ENCODE peak calls at places on chromosome 1, in seven cellular contexts. Q is transverse colon, O is A549, S is right cardiac atrium, A is BE2C, M is psoas muscle, G is body of pancreas. P is an unnamed sample. For H3K4me1, the result is how much of the 10 kb centered on the place peaks cover.

GRCh38 chr1:4935807-4936206 is 281.4 kb downstream of the AJAP1 start:
- DNase-seq in O (no peak), S (no peak), Q (no peak), G (no peak), M (no peak), A (no peak), P (no peak)

GRCh38 chr1:117587479-117588356 is 18.1 kb upstream of the TENT5C start:
- DNase-seq in Q (no peak), O (no peak), A (no peak), S (no peak), G (no peak), M (no peak), P (no peak)

GRCh38 chr1:231927431-231927830 is 300.8 kb downstream of the DISC1 start:
- DNase-seq in A (no peak), S (no peak), M (no peak), O (no peak), Q (no peak), G (no peak), P (peak)

GRCh38 chr1:201739492-201740085 is 89.4 kb upstream of the IPO9 start:
- DNase-seq in A (no peak), O (no peak), S (peak), M (peak), Q (peak), G (peak), P (peak)

GRCh38 chr1:111195002-111195684 is 5.3 kb downstream of the DENND2D start:
- DNase-seq in G (no peak), Q (no peak), O (no peak), S (no peak), A (no peak), M (no peak), P (no peak)

GRCh38 chr1:27528701-27529637 is 39.0 kb upstream of the WASF2 start:
- DNase-seq in A (no peak), S (peak), G (peak), Q (peak), M (peak), O (no peak), P (peak)

GRCh38 chr1:58909162-58909560 is 125.3 kb upstream of the JUN start:
- DNase-seq in Q (no peak), O (no peak), G (no peak), M (no peak), S (no peak), A (no peak), P (no peak)

GRCh38 chr1:194437135-194437534 is 1250.7 kb upstream of the B3GALT2 start:
- DNase-seq in M (no peak), O (no peak), S (no peak), G (no peak), A (no peak), Q (no peak), P (no peak)

GRCh38 chr1:244352156-244352830 is 99.4 kb downstream of the ADSS2 start:
- DNase-seq in S (no peak), M (no peak), O (no peak), A (no peak), Q (peak), G (no peak), P (no peak)

GRCh38 chr1:100387209-100387608 is 34.9 kb downstream of the CDC14A start:
- DNase-seq in O (no peak), Q (no peak), G (no peak), S (peak), M (no peak), A (no peak), P (no peak)

GRCh38 chr1:100390507-100390906 is 38.2 kb downstream of the CDC14A start:
- DNase-seq in M (no peak), A (no peak), G (no peak), Q (no peak), S (no peak), O (no peak), P (no peak)

GRCh38 chr1:100394286-100394685 is 42.0 kb downstream of the CDC14A start:
- DNase-seq in A (no peak), M (no peak), G (no peak), S (peak), Q (no peak), O (no peak), P (no peak)

GRCh38 chr1:100387644-100388350 is 35.5 kb downstream of the CDC14A start:
- DNase-seq in S (no peak), Q (no peak), G (no peak), O (no peak), A (no peak), M (no peak), P (no peak)

GRCh38 chr1:100391675-100392074 is 39.4 kb downstream of the CDC14A start:
- DNase-seq in M (no peak), G (no peak), O (no peak), S (peak), Q (no peak), A (no peak), P (no peak)
- H3K4me1 ChIP-seq in M (under half), G (under half), O (under half), S (under half), Q (under half), A (under half), P (under half)

DNA sequence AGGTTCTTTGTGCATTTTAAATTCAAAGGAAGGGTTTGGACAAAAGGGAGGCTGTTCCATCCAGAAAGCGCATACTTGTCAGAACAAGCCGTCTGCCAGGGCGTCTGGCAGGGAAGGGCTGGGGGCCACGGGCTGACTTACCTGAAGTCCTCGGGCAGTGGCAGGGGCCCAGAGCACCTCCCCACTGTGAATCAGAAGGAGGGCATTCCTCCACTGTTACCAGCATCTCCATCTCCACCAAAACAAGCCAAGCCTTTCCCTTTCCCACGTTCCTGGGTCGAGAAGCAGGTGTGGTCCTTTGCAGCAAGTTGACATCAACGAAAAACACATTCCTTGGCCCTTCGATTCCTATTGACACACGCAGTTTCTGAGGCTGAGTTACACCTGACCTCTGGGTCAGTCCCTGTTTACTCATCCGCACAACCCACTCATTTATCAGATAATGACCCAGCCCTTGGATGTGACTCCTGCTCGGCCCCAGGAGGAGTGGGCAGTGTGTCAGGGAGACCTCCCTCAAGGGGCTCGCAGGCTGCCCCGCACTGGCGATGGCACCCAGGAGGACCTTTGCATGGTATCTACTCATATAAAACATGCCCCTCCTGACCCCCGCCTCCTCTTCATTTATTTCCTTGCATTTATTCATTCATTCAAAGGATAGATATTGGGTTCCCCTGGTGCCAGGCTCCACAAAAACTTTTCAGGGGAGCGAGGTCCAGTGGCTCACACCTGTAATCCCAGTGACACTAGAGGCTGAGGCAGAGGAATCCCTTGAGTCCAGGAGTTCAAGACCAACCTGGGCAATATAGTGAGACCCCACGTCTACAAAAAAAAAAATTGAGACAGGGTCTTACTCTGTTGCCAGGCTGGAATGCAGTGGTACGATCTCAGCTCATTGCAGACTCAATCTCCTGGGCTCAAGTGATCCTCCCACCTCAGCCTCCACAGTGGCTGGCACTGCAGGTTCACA is 60.2 kb downstream of the TOMM20 start:
- DNase-seq in M (peak), O (peak), Q (no peak), S (peak), A (no peak), G (peak), P (no peak)
- H3K4me1 ChIP-seq in M (under half), O (half or more), Q (under half), S (under half), A (under half), G (half or more), P (half or more)

GRCh38 chr1:17911789-17912188 is 156.7 kb downstream of the ACTL8 start:
- DNase-seq in A (no peak), G (no peak), O (no peak), M (no peak), S (no peak), Q (no peak), P (no peak)

GRCh38 chr1:17914987-17915386 is 159.9 kb downstream of the ACTL8 start:
- DNase-seq in M (no peak), S (no peak), G (no peak), A (no peak), Q (no peak), O (no peak), P (no peak)

GRCh38 chr1:17914142-17914541 is 159.0 kb downstream of the ACTL8 start:
- DNase-seq in G (no peak), A (no peak), O (no peak), Q (no peak), M (no peak), S (no peak), P (no peak)

GRCh38 chr1:17912491-17912890 is 157.4 kb downstream of the ACTL8 start:
- DNase-seq in A (no peak), M (no peak), S (no peak), O (no peak), G (no peak), Q (no peak), P (no peak)

DNA sequence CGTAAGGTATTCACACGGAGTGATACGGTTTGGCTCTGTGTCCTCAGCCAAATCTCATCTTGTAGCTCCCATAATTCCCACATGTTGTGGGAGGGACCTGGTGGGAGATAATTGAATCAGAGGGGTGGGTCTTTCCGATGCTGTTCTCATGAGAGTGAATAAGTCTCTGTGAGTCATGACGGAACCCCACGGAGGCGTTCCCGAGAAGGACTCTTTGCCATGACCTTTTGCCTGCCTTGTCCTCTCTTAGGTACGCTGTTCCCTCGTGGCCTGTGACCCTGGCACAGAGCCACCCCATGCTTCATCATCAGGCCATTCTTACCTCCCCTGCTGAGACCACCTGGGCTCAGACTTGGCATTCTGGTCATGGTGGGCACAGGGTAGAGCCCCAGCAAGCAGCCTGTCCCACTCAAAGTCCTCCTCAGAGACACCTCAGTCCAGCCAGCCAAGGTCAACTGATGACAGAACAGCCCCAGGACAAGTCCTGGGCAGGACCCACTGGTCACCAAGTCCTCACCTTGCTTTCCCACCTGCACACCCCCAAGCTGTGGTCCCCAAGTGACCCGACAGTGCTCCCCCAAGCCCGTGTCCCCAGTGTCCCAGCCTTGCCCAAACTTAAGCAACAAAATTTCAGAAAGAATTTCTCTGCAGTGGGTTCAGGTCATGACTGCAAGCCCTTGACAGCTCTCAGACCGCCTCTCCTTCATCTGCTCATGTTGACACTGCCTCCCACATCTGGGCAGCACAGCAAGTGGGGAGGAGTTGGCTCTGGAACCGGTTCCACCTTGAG is 158.4 kb downstream of the ACTL8 start:
- DNase-seq in O (no peak), M (no peak), G (no peak), S (no peak), A (peak), Q (no peak), P (no peak)
- H3K4me1 ChIP-seq in O (under half), M (under half), G (under half), S (under half), A (under half), Q (under half), P (under half)

GRCh38 chr1:8392522-8392921 is 74.6 kb downstream of the SLC45A1 start:
- DNase-seq in O (no peak), G (no peak), A (no peak), S (no peak), Q (no peak), M (no peak), P (no peak)

GRCh38 chr1:8388732-8389562 is 71.0 kb downstream of the SLC45A1 start:
- DNase-seq in A (no peak), Q (no peak), M (no peak), G (no peak), S (no peak), O (no peak), P (no peak)

GRCh38 chr1:8394456-8395321 is 76.8 kb downstream of the SLC45A1 start:
- DNase-seq in Q (no peak), A (no peak), G (no peak), S (no peak), O (no peak), M (no peak), P (no peak)

GRCh38 chr1:8390707-8391106 is 72.8 kb downstream of the SLC45A1 start:
- DNase-seq in Q (no peak), S (no peak), M (no peak), G (no peak), O (no peak), A (no peak), P (no peak)

GRCh38 chr1:8389962-8390535 is 72.1 kb downstream of the SLC45A1 start:
- DNase-seq in S (no peak), G (no peak), O (no peak), A (no peak), M (no peak), Q (no peak), P (no peak)
- H3K4me1 ChIP-seq in S (under half), G (under half), O (under half), A (under half), M (half or more), Q (under half), P (half or more)

GRCh38 chr1:10864776-10865175 is 68.3 kb upstream of the CASZ1 start:
- DNase-seq in Q (no peak), A (no peak), O (no peak), G (no peak), M (no peak), S (no peak), P (no peak)

GRCh38 chr1:10860682-10861081 is 64.2 kb upstream of the CASZ1 start:
- DNase-seq in O (no peak), G (no peak), Q (no peak), M (no peak), S (no peak), A (no peak), P (peak)

GRCh38 chr1:10863916-10864315 is 67.5 kb upstream of the CASZ1 start:
- DNase-seq in A (no peak), O (no peak), G (no peak), Q (no peak), S (no peak), M (no peak), P (no peak)

GRCh38 chr1:10861822-10862221 is 65.4 kb upstream of the CASZ1 start:
- DNase-seq in G (no peak), O (no peak), M (no peak), Q (no peak), S (no peak), A (no peak), P (no peak)

DNA sequence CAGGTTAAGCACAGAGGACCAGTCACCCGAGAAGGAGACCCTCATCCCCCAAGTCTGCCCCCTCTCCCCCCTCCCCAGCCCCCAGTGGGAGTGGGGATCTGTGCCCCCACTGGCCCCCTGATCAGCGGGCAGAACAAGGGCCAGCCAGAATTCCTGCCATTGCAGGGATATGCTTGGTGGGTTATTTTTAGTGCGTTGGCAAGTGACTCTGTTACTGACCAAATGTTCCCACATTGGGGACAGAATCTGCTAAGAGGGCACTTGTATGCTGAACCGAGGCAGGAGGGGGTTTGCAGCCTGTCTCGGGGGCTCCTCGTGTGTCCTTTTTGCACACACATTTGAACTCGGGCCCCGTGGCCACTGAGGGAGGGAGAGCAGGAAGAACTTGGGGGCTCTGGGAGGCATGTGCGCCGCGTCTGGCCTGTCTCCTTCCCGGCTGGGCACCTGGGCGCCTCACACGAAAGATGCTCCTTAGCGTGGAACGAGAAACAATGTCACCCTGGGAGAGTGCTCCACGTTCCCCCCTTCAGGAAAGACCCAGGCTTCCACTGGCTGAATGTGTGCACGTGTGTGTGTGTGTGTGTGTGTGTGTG is 66.4 kb upstream of the CASZ1 start:
- DNase-seq in G (no peak), A (no peak), M (no peak), S (no peak), O (no peak), Q (no peak), P (no peak)
- H3K4me1 ChIP-seq in G (under half), A (under half), M (under half), S (under half), O (under half), Q (under half), P (under half)

DNA sequence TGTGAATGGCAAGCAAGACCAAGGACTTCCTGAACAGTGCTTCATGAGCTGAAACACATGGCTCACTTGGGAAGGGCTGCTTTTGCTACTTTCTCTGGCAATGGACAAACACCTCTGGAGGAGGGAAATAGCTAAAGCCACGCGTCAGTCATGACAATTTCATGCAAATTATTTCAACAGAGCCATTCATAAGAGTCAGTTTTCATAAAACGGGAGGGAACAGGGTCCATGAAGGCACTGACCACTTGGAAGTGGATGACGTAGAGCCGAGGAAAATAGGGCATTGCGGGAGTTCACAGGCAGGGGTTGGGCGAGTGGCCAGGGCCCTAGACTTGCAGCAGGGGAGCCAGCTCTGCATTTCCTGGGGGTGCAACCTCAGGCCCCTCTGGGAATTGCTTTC is 43.9 kb downstream of the SDC3 start:
- DNase-seq in A (no peak), M (no peak), O (no peak), S (peak), G (no peak), Q (no peak), P (no peak)
- H3K4me1 ChIP-seq in A (under half), M (under half), O (under half), S (under half), G (under half), Q (under half), P (under half)